ENCODE peak calls at places on chromosomes 2 and 18, in nine cellular contexts. S, D, Y, O, N, B, U, H and T are unnamed samples.

GRCh38 chr2:66700181-66700686 is 265.3 kb downstream of the MEIS1 start:
- DNase-seq in S (no peak), D (no peak), Y (no peak), O (no peak), N (no peak), B (no peak), U (no peak), H (no peak), T (no peak)

GRCh38 chr2:191169456-191170300 is 18.9 kb upstream of the STAT4 start:
- DNase-seq in S (no peak), D (no peak), Y (no peak), O (no peak), N (peak), B (no peak), U (no peak), H (no peak), T (no peak)

GRCh38 chr18:49081511-49082146 is 130.9 kb upstream of the SMAD7 start:
- DNase-seq in S (no peak), D (no peak), Y (no peak), O (no peak), N (no peak), B (no peak), U (no peak), H (peak), T (no peak)

GRCh38 chr2:177611310-177611886 is 218.8 kb downstream of the AGPS start:
- DNase-seq in S (no peak), D (no peak), Y (no peak), O (no peak), N (no peak), B (no peak), U (no peak), H (no peak), T (no peak)

GRCh38 chr2:182280128-182280527 is 146.7 kb downstream of the PDE1A start:
- DNase-seq in S (no peak), D (no peak), Y (peak), O (no peak), N (peak), B (peak), U (peak), H (peak), T (no peak)

GRCh38 chr2:194735837-194736542 is 921.0 kb upstream of the SLC39A10 start:
- DNase-seq in S (no peak), D (no peak), Y (no peak), O (no peak), N (no peak), B (no peak), U (no peak), H (no peak), T (peak)

GRCh38 chr2:152627010-152627957 is 90.0 kb downstream of the PRPF40A start:
- DNase-seq in S (no peak), D (no peak), Y (no peak), O (no peak), N (peak), B (peak), U (no peak), H (peak), T (peak)

GRCh38 chr2:62577994-62578836 is 72.2 kb upstream of the TMEM17 start:
- DNase-seq in S (no peak), D (peak), Y (peak), O (no peak), N (peak), B (peak), U (no peak), H (peak), T (peak)

GRCh38 chr18:24710474-24710873 is 250.0 kb downstream of the HRH4 start:
- DNase-seq in S (no peak), D (no peak), Y (no peak), O (no peak), N (no peak), B (no peak), U (no peak), H (no peak), T (no peak)

DNA sequence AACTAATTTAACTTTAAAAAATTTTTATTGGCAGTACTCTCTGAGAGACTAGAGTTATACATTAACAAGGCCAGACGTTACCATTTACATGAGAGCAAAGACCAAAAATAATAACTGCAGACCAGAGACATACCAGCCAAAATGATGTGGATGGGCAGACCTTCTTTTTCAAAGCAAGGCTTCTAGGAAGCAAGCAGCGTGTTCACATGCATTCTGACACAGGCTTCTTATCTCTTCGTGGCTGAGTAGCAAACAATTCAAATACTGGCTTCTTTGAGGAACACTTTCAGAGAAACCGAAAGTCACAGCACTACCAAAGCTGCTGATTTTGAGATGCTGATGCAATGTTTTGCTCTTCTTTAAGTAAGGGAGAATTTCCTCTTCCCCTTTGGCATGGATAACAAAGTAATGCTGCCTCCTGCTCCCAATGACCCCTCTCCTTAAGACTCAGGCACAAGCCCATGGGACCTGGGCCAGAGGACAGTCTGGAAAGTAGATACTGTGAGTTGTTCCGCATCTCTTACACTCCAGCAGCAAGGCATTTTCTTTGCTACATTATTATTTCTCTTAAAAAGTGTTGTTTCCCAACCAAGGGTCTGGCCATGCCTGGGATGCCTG is 181.9 kb downstream of the MREG start:
- DNase-seq in S (no peak), D (no peak), Y (no peak), O (no peak), N (peak), B (no peak), U (peak), H (no peak), T (peak)
- H3K4me3 ChIP-seq in S (no peak), D (no peak), Y (no peak), O (no peak), N (peak), B (no peak), U (no peak), H (no peak), T (no peak)

GRCh38 chr18:44143054-44143453 is 537.6 kb upstream of the SETBP1 start:
- DNase-seq in S (no peak), D (no peak), Y (no peak), O (no peak), N (no peak), B (no peak), U (no peak), H (no peak), T (no peak)
- H3K4me3 ChIP-seq in S (no peak), D (no peak), Y (no peak), O (no peak), N (no peak), B (no peak), U (no peak), H (no peak), T (no peak)

GRCh38 chr18:14997367-14997766 is 249.4 kb downstream of the ANKRD30B start:
- DNase-seq in S (no peak), D (no peak), Y (no peak), O (no peak), N (no peak), B (no peak), U (no peak), H (no peak), T (no peak)

DNA sequence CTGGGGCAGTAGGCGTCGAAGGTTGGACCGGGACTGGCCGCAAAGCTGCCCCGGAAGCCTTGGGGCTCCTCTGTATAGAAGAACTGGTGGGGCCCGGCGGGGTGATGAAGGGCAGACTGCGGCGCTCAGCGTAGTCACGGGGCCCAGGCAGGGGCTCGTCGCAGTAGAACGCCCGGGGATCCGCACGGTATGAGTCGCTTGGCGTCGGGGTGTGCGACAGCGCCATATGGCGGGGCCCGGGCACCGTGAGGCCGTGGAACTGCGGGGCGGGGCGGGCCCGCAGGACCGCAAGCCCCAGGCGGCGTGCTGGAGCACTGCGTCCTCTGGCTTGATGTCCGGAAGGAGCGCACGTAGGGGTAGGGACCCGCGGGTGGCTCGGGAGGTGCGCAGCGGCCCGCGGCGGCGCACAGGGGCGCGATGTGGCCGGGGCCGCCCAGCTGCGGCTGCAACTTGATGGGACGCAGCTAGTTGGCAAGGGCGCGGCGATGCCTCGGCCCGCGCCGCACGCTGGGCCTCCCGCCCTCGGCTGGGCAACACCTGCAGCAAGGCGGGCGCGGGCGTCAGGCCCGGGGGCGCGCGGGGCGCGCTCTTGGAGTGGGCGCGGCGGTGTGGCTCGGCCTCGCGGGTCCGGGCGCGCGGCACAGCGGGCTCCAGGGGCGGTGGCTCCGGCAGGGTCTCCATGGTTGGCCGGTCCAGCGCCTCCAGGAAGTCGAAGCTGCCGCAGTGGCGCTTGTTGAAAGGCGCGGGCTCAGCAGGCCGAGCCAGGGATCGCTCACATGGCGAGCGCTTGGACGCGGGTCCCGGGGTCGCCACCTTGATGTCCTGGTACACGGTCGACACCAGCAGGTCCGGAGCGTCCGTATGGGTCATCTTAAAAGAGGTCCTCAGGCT is 251.4 kb downstream of the ANKRD30B start:
- DNase-seq in S (peak), D (no peak), Y (no peak), O (no peak), N (no peak), B (no peak), U (no peak), H (no peak), T (no peak)
- H3K4me3 ChIP-seq in S (no peak), D (no peak), Y (no peak), O (peak), N (no peak), B (no peak), U (no peak), H (no peak), T (no peak)

GRCh38 chr2:162316590-162316989 is 1.9 kb downstream of the IFIH1 start:
- DNase-seq in S (no peak), D (no peak), Y (no peak), O (no peak), N (no peak), B (no peak), U (no peak), H (no peak), T (no peak)
- H3K4me3 ChIP-seq in S (no peak), D (no peak), Y (no peak), O (no peak), N (no peak), B (no peak), U (peak), H (no peak), T (no peak)

DNA sequence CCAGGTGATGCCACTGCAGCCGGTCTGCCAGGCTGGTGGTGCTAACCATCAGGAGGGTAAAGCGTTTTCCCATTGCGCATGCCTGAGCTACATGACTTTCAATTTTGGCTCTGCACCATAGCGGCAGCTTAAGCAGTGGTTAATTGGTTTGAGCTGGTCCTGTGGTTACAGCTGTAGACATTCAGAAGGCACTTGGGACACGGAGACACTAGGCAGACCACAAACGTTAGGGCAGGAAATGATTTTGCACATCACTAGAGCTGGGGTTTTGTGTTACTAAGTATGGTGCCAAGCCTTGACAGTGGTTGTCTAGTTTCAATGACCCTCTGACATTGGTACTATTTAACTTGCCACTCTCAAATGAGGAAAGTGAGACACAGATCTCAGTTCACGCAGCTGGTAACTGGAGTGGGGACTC is 28.9 kb upstream of the CNOT11 start:
- DNase-seq in S (no peak), D (no peak), Y (peak), O (peak), N (peak), B (peak), U (no peak), H (no peak), T (no peak)
- H3K4me3 ChIP-seq in S (no peak), D (no peak), Y (no peak), O (no peak), N (no peak), B (no peak), U (no peak), H (no peak), T (no peak)

DNA sequence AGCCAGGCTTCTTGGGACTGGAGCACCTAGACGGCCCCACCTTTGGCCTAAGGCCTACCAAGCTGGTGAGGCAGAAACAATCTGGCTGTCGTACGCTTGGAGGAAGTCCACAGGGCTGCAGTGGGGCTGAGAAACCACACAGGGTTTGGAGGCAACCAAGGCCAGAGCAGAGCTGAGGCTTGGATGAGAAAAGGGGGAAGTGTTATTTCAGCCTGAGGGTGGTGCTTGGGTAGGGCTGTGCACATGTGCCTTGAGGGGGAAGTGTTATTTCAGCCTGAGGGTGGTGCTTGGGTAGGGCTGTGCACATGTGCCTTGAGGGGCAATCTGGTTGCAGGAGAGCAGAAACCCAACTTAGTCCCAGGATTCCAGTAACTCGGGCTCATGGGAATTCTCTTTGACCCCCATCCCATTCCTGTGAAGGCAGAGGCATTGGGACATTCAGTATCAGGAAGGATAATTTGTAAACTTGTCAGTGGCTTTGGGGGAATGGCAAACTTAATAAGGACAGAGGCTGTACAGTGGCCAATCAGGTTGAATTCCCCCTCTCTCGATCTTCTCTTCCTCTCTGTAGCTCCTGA is 973 bp upstream of the FBXO41 start:
- DNase-seq in S (peak), D (no peak), Y (no peak), O (peak), N (no peak), B (no peak), U (no peak), H (no peak), T (peak)
- H3K4me3 ChIP-seq in S (no peak), D (peak), Y (peak), O (peak), N (peak), B (no peak), U (peak), H (no peak), T (no peak)

GRCh38 chr18:26470011-26470637 is 78.2 kb downstream of the KCTD1 start:
- DNase-seq in S (no peak), D (peak), Y (peak), O (no peak), N (no peak), B (peak), U (no peak), H (no peak), T (peak)

GRCh38 chr18:26466026-26466425 is 82.3 kb downstream of the KCTD1 start:
- DNase-seq in S (no peak), D (no peak), Y (no peak), O (no peak), N (no peak), B (no peak), U (no peak), H (no peak), T (no peak)

GRCh38 chr18:26471027-26471426 is 77.3 kb downstream of the KCTD1 start:
- DNase-seq in S (no peak), D (no peak), Y (no peak), O (no peak), N (no peak), B (peak), U (no peak), H (peak), T (no peak)

GRCh38 chr18:26471826-26472225 is 76.5 kb downstream of the KCTD1 start:
- DNase-seq in S (no peak), D (no peak), Y (no peak), O (no peak), N (no peak), B (no peak), U (no peak), H (no peak), T (no peak)

DNA sequence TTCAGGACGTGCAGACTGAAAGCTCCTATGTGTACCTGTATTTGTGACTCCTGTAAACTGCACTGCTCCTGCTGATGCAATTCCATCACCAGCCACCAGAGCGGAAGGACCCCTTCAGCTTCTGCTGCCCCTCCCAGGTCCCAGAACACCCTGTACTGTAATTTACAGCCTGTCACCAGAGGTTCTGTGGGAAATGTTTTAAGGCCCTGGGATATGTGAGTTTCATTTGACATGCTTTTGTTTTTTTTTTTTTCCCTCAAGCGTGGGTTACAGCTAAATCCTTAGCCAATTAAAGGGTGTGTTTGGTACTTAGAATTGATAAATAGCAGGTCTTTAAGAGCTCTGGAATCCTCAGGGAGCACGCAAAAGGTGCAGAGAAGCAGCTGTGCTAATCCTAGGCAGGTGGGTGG is 79.4 kb downstream of the KCTD1 start:
- DNase-seq in S (no peak), D (no peak), Y (no peak), O (no peak), N (no peak), B (no peak), U (no peak), H (no peak), T (no peak)
- H3K4me3 ChIP-seq in S (no peak), D (no peak), Y (no peak), O (no peak), N (no peak), B (no peak), U (no peak), H (no peak), T (no peak)

GRCh38 chr2:99471635-99472326 is 18.0 kb downstream of the REV1 start:
- DNase-seq in S (no peak), D (no peak), Y (no peak), O (no peak), N (no peak), B (no peak), U (no peak), H (no peak), T (no peak)
- H3K4me3 ChIP-seq in S (no peak), D (no peak), Y (no peak), O (no peak), N (no peak), B (no peak), U (no peak), H (no peak), T (no peak)